ENCODE peak calls at places on chromosome 16, in five cellular contexts. One of them, this sample, is unnamed.

GRCh38 chr16:28073836-28074235 is 10.3 kb upstream of the GSG1L start:
- DNase-seq in fibroblast of lung: no peak
- DNase-seq in fibroblast of the aortic adventitia: no peak
- DNase-seq in suprapubic skin: no peak
- DNase-seq in HL-60: no peak
- DNase-seq in this sample: no peak

GRCh38 chr16:89368604-89369249 is 121.6 kb downstream of the ANKRD11 start:
- DNase-seq in HL-60: no peak
- DNase-seq in fibroblast of the aortic adventitia: no peak
- DNase-seq in fibroblast of lung: peak
- DNase-seq in suprapubic skin: no peak
- DNase-seq in this sample: no peak

GRCh38 chr16:1108299-1109252 is 12.5 kb upstream of the C1QTNF8 start:
- DNase-seq in fibroblast of lung: peak
- DNase-seq in fibroblast of the aortic adventitia: peak
- DNase-seq in suprapubic skin: no peak
- DNase-seq in HL-60: no peak
- DNase-seq in this sample: peak

GRCh38 chr16:78706637-78707036 is 607.2 kb downstream of the WWOX start:
- DNase-seq in suprapubic skin: no peak
- DNase-seq in fibroblast of the aortic adventitia: no peak
- DNase-seq in fibroblast of lung: no peak
- DNase-seq in HL-60: no peak
- DNase-seq in this sample: no peak

GRCh38 chr16:53892155-53892554 is 188.2 kb downstream of the FTO start:
- DNase-seq in suprapubic skin: no peak
- DNase-seq in HL-60: peak
- DNase-seq in fibroblast of the aortic adventitia: peak
- DNase-seq in fibroblast of lung: peak
- DNase-seq in this sample: no peak

GRCh38 chr16:27838536-27839175 is 224.9 kb downstream of the GSG1L start:
- DNase-seq in HL-60: no peak
- DNase-seq in fibroblast of the aortic adventitia: no peak
- DNase-seq in suprapubic skin: peak
- DNase-seq in fibroblast of lung: no peak
- DNase-seq in this sample: no peak

GRCh38 chr16:4316103-4316731 is 350 bp downstream of the GLIS2 start:
- DNase-seq in suprapubic skin: no peak
- DNase-seq in fibroblast of the aortic adventitia: no peak
- DNase-seq in fibroblast of lung: no peak
- DNase-seq in HL-60: no peak
- DNase-seq in this sample: no peak

GRCh38 chr16:65097296-65097695 is 24.6 kb downstream of the CDH11 start:
- DNase-seq in suprapubic skin: no peak
- DNase-seq in fibroblast of lung: no peak
- DNase-seq in HL-60: no peak
- DNase-seq in fibroblast of the aortic adventitia: no peak
- DNase-seq in this sample: no peak

GRCh38 chr16:20904507-20905079 is 4.0 kb downstream of the LYRM1 start:
- DNase-seq in HL-60: peak
- DNase-seq in suprapubic skin: no peak
- DNase-seq in fibroblast of the aortic adventitia: peak
- DNase-seq in fibroblast of lung: peak
- DNase-seq in this sample: no peak

GRCh38 chr16:48613061-48613957 is 3.3 kb upstream of the N4BP1 start:
- DNase-seq in suprapubic skin: no peak
- DNase-seq in fibroblast of lung: no peak
- DNase-seq in HL-60: peak
- DNase-seq in fibroblast of the aortic adventitia: peak
- DNase-seq in this sample: peak

GRCh38 chr16:80503144-80503543 is 37.6 kb upstream of the DYNLRB2 start:
- DNase-seq in fibroblast of the aortic adventitia: no peak
- DNase-seq in HL-60: no peak
- DNase-seq in fibroblast of lung: no peak
- DNase-seq in suprapubic skin: no peak
- DNase-seq in this sample: no peak

GRCh38 chr16:46569231-46569735 is 51.9 kb downstream of the SHCBP1 start:
- DNase-seq in fibroblast of lung: no peak
- DNase-seq in fibroblast of the aortic adventitia: no peak
- DNase-seq in HL-60: no peak
- DNase-seq in suprapubic skin: no peak
- DNase-seq in this sample: no peak

GRCh38 chr16:87966685-87967185 is 15.5 kb downstream of the BANP start:
- DNase-seq in fibroblast of the aortic adventitia: no peak
- DNase-seq in fibroblast of lung: peak
- DNase-seq in HL-60: peak
- DNase-seq in suprapubic skin: peak
- DNase-seq in this sample: no peak

GRCh38 chr16:47574091-47575054 is 113.2 kb downstream of the PHKB start:
- DNase-seq in HL-60: no peak
- DNase-seq in fibroblast of lung: peak
- DNase-seq in fibroblast of the aortic adventitia: peak
- DNase-seq in suprapubic skin: no peak
- DNase-seq in this sample: no peak

GRCh38 chr16:80718480-80719220 is 85.7 kb downstream of the CDYL2 start:
- DNase-seq in fibroblast of the aortic adventitia: peak
- DNase-seq in suprapubic skin: no peak
- DNase-seq in fibroblast of lung: peak
- DNase-seq in HL-60: no peak
- DNase-seq in this sample: no peak

GRCh38 chr16:87276091-87276561 is 41.1 kb downstream of the C16orf95 start:
- DNase-seq in fibroblast of lung: no peak
- DNase-seq in suprapubic skin: no peak
- DNase-seq in HL-60: no peak
- DNase-seq in fibroblast of the aortic adventitia: no peak
- DNase-seq in this sample: no peak

GRCh38 chr16:86517652-86518258 is 7.4 kb downstream of the FOXF1 start:
- DNase-seq in HL-60: peak
- DNase-seq in suprapubic skin: no peak
- DNase-seq in fibroblast of the aortic adventitia: peak
- DNase-seq in fibroblast of lung: peak
- DNase-seq in this sample: peak

DNA sequence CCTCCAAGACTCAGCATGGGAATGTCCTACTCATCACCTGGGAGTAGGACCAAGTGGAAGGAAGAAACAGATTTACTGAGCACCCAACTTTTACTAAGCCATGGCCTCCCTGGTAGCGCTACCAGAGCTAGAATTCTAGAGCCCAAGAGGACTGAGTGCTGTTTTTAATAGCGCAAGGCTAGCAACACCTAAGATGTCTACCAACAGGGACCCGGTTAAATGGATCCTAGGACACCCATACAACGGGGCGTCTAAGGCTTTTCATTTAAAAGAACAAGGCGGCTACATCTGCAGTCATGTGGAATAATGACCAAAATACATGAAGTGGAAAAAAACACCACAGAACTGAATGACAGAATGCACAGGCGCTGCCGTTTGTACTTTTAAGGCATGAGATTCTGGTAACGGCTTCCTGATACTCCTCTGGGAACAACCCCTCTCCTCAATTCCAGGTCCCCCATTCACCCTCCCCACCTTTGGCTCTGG is 5.1 kb downstream of the GGA2 start:
- DNase-seq in HL-60: no peak
- DNase-seq in suprapubic skin: no peak
- DNase-seq in fibroblast of the aortic adventitia: no peak
- DNase-seq in fibroblast of lung: peak
- DNase-seq in this sample: no peak
- TF ChIP-seq CTCF in HL-60: no peak
- TF ChIP-seq CTCF in suprapubic skin: no peak
- TF ChIP-seq CTCF in fibroblast of the aortic adventitia: no peak
- TF ChIP-seq CTCF in fibroblast of lung: no peak
- TF ChIP-seq CTCF in this sample: no peak

GRCh38 chr16:17591655-17592405 is 121.1 kb upstream of the XYLT1 start:
- DNase-seq in fibroblast of lung: no peak
- DNase-seq in suprapubic skin: no peak
- DNase-seq in HL-60: no peak
- DNase-seq in fibroblast of the aortic adventitia: no peak
- DNase-seq in this sample: no peak
- TF ChIP-seq CTCF in fibroblast of lung: no peak
- TF ChIP-seq CTCF in suprapubic skin: no peak
- TF ChIP-seq CTCF in HL-60: no peak
- TF ChIP-seq CTCF in fibroblast of the aortic adventitia: no peak
- TF ChIP-seq CTCF in this sample: no peak

GRCh38 chr16:22397459-22397858 is 23.0 kb upstream of the CDR2 start:
- DNase-seq in HL-60: no peak
- DNase-seq in fibroblast of lung: peak
- DNase-seq in fibroblast of the aortic adventitia: peak
- DNase-seq in suprapubic skin: no peak
- DNase-seq in this sample: peak
- TF ChIP-seq CTCF in HL-60: no peak
- TF ChIP-seq CTCF in fibroblast of lung: no peak
- TF ChIP-seq CTCF in fibroblast of the aortic adventitia: no peak
- TF ChIP-seq CTCF in suprapubic skin: no peak
- TF ChIP-seq CTCF in this sample: no peak

GRCh38 chr16:57999366-57999970 is 1.0 kb downstream of the ZNF319 start:
- DNase-seq in fibroblast of the aortic adventitia: no peak
- DNase-seq in HL-60: peak
- DNase-seq in fibroblast of lung: peak
- DNase-seq in suprapubic skin: no peak
- DNase-seq in this sample: no peak
- TF ChIP-seq CTCF in fibroblast of the aortic adventitia: no peak
- TF ChIP-seq CTCF in HL-60: no peak
- TF ChIP-seq CTCF in fibroblast of lung: no peak
- TF ChIP-seq CTCF in suprapubic skin: no peak
- TF ChIP-seq CTCF in this sample: no peak